ENCODE peak calls at places on chromosomes 12 and 14, in ten cellular contexts. X is IMR-90, R is body of pancreas, S is tibial nerve, U is adrenal gland, T is heart left ventricle, N is stomach, G is testis, B is gastrocnemius medialis, H is transverse colon. J is an unnamed sample. For H3K36me3, the result is how much of the 10 kb centered on the place peaks cover.

GRCh38 chr12:50188280-50188781 is 21.2 kb upstream of the CERS5 start:
- DNase-seq in G (no peak), T (no peak), X (peak), S (no peak), B (peak), R (no peak), N (no peak), H (no peak), U (no peak), J (peak)

GRCh38 chr12:5589055-5589454 is 157.1 kb downstream of the NTF3 start:
- DNase-seq in B (no peak), N (no peak), H (no peak), S (no peak), G (no peak), U (no peak), R (no peak), T (no peak), X (no peak), J (no peak)

GRCh38 chr14:21408152-21408551 is 24.3 kb upstream of the SUPT16H start:
- DNase-seq in H (no peak), U (no peak), R (no peak), S (no peak), G (no peak), X (peak), T (no peak), B (no peak), N (no peak), J (no peak)

GRCh38 chr14:65791551-65791981 is 379.0 kb downstream of the FUT8 start:
- DNase-seq in N (no peak), R (no peak), X (peak), G (no peak), B (no peak), S (no peak), H (no peak), T (no peak), U (no peak), J (no peak)

GRCh38 chr12:66491812-66492361 is 187.0 kb downstream of the GRIP1 start:
- DNase-seq in R (no peak), S (no peak), B (no peak), X (no peak), T (no peak), U (no peak), H (no peak), N (no peak), G (no peak), J (no peak)

GRCh38 chr14:105927094-105927475 is 400.7 kb downstream of the TMEM121 start:
- DNase-seq in U (no peak), S (no peak), N (no peak), G (no peak), X (no peak), H (no peak), B (no peak), R (no peak), T (peak), J (no peak)

GRCh38 chr14:76926521-76927251 is 100.5 kb downstream of the LRRC74A start:
- DNase-seq in U (peak), S (peak), N (no peak), B (no peak), X (peak), T (peak), H (no peak), G (peak), R (peak), J (no peak)

GRCh38 chr14:50399251-50400032 is 2.8 kb upstream of the CDKL1 start:
- DNase-seq in N (peak), B (no peak), G (peak), U (no peak), R (peak), T (no peak), H (peak), S (no peak), X (peak), J (peak)

GRCh38 chr12:71371132-71371531 is 68.5 kb upstream of the LGR5 start:
- DNase-seq in R (no peak), S (no peak), T (no peak), X (no peak), B (no peak), N (no peak), G (no peak), H (no peak), U (no peak), J (no peak)

GRCh38 chr14:94193776-94194175 is 19.7 kb downstream of the PPP4R4 start:
- DNase-seq in R (no peak), G (no peak), N (no peak), T (no peak), X (no peak), H (no peak), B (no peak), S (no peak), U (no peak), J (no peak)

GRCh38 chr12:49470986-49471385 is 67.8 kb upstream of the KCNH3 start:
- DNase-seq in B (no peak), S (no peak), G (no peak), N (no peak), U (no peak), X (peak), T (no peak), H (no peak), R (no peak), J (no peak)

GRCh38 chr12:1117371-1117770 is 126.3 kb downstream of the ERC1 start:
- DNase-seq in N (no peak), H (no peak), S (no peak), R (no peak), B (no peak), G (no peak), X (peak), U (no peak), T (no peak), J (no peak)

GRCh38 chr12:26120561-26121274 is 4.1 kb downstream of the BHLHE41 start:
- DNase-seq in G (no peak), X (no peak), S (no peak), U (no peak), T (no peak), B (no peak), H (no peak), R (no peak), N (no peak), J (no peak)

GRCh38 chr12:22588817-22589216 is 36.2 kb upstream of the ETNK1 start:
- DNase-seq in N (no peak), B (no peak), G (no peak), S (no peak), H (peak), U (no peak), R (peak), T (no peak), X (no peak), J (no peak)

GRCh38 chr14:89425931-89426330 is 8.9 kb upstream of the FOXN3 start:
- DNase-seq in R (peak), N (no peak), U (no peak), B (peak), G (no peak), S (no peak), H (peak), X (peak), T (no peak), J (no peak)

GRCh38 chr12:5210179-5210917 is 166.7 kb downstream of the KCNA5 start:
- DNase-seq in S (no peak), H (no peak), U (no peak), N (no peak), R (no peak), B (no peak), X (no peak), T (no peak), G (no peak), J (no peak)

GRCh38 chr14:100535287-100536131 is 51.7 kb downstream of the BEGAIN start:
- DNase-seq in S (peak), U (peak), B (peak), H (peak), X (no peak), T (peak), N (no peak), G (peak), R (peak), J (no peak)

GRCh38 chr14:75088566-75089373 is 19.3 kb downstream of the ZC2HC1C start:
- DNase-seq in X (peak), B (peak), S (no peak), N (peak), U (peak), R (peak), H (peak), T (no peak), G (peak), J (peak)

GRCh38 chr14:90544566-90544965 is 147.7 kb downstream of the CALM1 start:
- DNase-seq in N (no peak), H (no peak), B (no peak), U (no peak), G (no peak), R (no peak), S (no peak), T (peak), X (no peak), J (no peak)

GRCh38 chr12:94140556-94140955 is 7.8 kb upstream of the PLXNC1 start:
- DNase-seq in B (no peak), S (no peak), G (no peak), U (no peak), X (peak), T (peak), N (peak), R (no peak), H (peak), J (peak)

GRCh38 chr12:26736563-26737486 is 96.2 kb downstream of the ITPR2 start:
- DNase-seq in S (no peak), H (no peak), T (no peak), G (peak), X (peak), U (no peak), N (no peak), R (no peak), B (no peak), J (no peak)

GRCh38 chr12:47651368-47652254 is 54.2 kb downstream of the RPAP3 start:
- DNase-seq in G (peak), S (peak), H (peak), U (peak), N (peak), R (peak), X (peak), B (peak), T (peak), J (peak)

GRCh38 chr12:94618995-94619695 is 31.2 kb downstream of the TMCC3 start:
- DNase-seq in B (no peak), U (no peak), N (no peak), X (peak), T (no peak), G (no peak), R (no peak), H (no peak), S (no peak), J (no peak)

GRCh38 chr12:66409195-66409871 is 107.0 kb downstream of the HELB start:
- DNase-seq in H (no peak), N (no peak), T (no peak), G (peak), R (peak), B (no peak), U (peak), X (peak), S (no peak), J (no peak)

GRCh38 chr12:94531196-94531720 is 71.6 kb upstream of the CEP83 start:
- DNase-seq in T (no peak), R (no peak), B (no peak), S (no peak), N (no peak), U (no peak), H (no peak), G (no peak), X (no peak), J (no peak)

GRCh38 chr12:45918818-45919217 is 71.6 kb downstream of the SCAF11 start:
- DNase-seq in N (no peak), H (no peak), S (no peak), G (no peak), B (no peak), U (no peak), R (no peak), T (no peak), X (no peak), J (no peak)

DNA sequence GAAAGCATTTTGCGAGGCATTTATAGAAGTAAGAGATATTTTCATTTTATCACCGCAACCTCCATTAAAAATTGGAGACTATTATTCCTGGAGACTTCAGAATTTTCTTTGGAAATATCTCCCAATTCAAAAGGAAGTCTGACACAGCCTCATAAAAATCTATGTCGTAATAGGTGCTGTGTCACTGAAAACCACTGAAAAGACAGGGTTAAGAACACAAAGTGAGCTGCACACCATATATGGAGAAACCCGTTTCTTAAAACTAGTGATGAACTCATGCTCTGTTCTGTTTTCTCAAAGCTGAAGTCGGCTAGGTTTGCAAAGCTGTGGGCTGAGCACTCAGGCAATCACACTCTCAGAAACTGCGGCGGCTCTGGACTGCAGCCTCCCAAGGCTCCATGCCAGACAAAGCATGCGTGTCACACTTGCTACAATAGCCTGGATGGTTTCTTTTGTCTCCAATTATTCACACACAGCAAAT is at the start of gene GLIPR1:
- DNase-seq in N (peak), U (peak), R (peak), B (peak), X (peak), S (peak), H (peak), G (peak), T (peak), J (peak)
- TF ChIP-seq POLR2A in N (no peak), U (peak), R (peak), B (peak), X (peak), S (peak), H (peak), G (no peak), T (no peak), J (peak)

GRCh38 chr14:96629558-96630222 is 127.5 kb downstream of the PAPOLA start:
- DNase-seq in R (no peak), S (no peak), B (no peak), G (no peak), T (no peak), N (no peak), H (peak), U (no peak), X (no peak), J (no peak)

GRCh38 chr14:96631621-96632362 is 129.6 kb downstream of the PAPOLA start:
- DNase-seq in T (no peak), U (no peak), H (peak), B (no peak), S (no peak), R (no peak), X (no peak), G (no peak), N (peak), J (no peak)

GRCh38 chr14:96630281-96630680 is 128.1 kb downstream of the PAPOLA start:
- DNase-seq in N (no peak), H (peak), B (no peak), X (no peak), T (no peak), R (no peak), G (no peak), U (no peak), S (no peak), J (no peak)

GRCh38 chr14:96632363-96632758 is 130.2 kb downstream of the PAPOLA start:
- DNase-seq in U (no peak), N (no peak), H (no peak), X (no peak), R (no peak), S (no peak), T (no peak), G (no peak), B (no peak), J (no peak)

DNA sequence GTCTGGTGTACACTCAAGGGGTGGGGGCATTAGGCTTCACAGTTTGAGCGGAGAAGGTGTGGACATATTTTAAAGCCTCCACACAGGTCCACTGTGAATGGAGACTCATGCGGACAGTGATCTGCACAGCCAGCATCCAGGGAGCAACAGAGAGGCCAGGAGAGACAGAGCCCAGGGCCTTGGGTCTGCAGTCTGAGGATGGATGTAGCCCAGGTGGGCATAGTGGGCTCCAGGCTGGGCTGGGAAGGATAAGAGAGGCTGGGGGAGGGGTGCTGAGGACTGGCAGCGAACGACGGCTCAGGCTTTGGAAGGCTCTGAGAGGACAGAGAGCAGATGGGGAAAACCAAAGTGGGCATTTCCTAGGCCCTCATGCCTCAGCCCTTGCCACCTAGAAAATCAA is 128.8 kb downstream of the PAPOLA start:
- DNase-seq in X (no peak), U (no peak), B (no peak), T (no peak), S (no peak), H (peak), R (no peak), G (no peak), N (peak), J (no peak)
- H3K36me3 ChIP-seq in X (under half), U (under half), B (under half), T (under half), S (under half), H (under half), R (under half), G (under half), N (under half), J (under half)

GRCh38 chr14:39442293-39442692 is 10.1 kb upstream of the FBXO33 start:
- DNase-seq in U (no peak), R (no peak), H (no peak), B (peak), S (no peak), X (peak), G (no peak), T (no peak), N (no peak), J (no peak)

GRCh38 chr14:39447155-39447554 is 14.9 kb upstream of the FBXO33 start:
- DNase-seq in S (no peak), T (no peak), N (no peak), R (no peak), G (no peak), H (no peak), X (no peak), B (no peak), U (no peak), J (no peak)

GRCh38 chr14:39440975-39441374 is 8.7 kb upstream of the FBXO33 start:
- DNase-seq in N (no peak), B (no peak), G (no peak), X (no peak), H (no peak), R (no peak), U (no peak), S (no peak), T (no peak), J (no peak)

GRCh38 chr14:39441805-39442204 is 9.6 kb upstream of the FBXO33 start:
- DNase-seq in H (no peak), S (no peak), R (no peak), N (no peak), X (no peak), T (no peak), B (no peak), U (no peak), G (no peak), J (no peak)

GRCh38 chr14:39446131-39446744 is 14.0 kb upstream of the FBXO33 start:
- DNase-seq in T (no peak), G (no peak), B (no peak), N (no peak), X (no peak), H (no peak), U (no peak), R (no peak), S (no peak), J (no peak)
- H3K4me3 ChIP-seq in T (no peak), G (no peak), B (no peak), N (no peak), X (no peak), H (no peak), U (no peak), R (no peak), S (no peak), J (no peak)

GRCh38 chr12:121805171-121805687 is 1.4 kb downstream of the SETD1B start:
- DNase-seq in R (no peak), H (no peak), X (no peak), B (no peak), U (no peak), S (no peak), N (no peak), T (peak), G (no peak), J (no peak)

GRCh38 chr12:121805800-121806555 is 2.2 kb downstream of the SETD1B start:
- DNase-seq in G (no peak), X (no peak), T (peak), B (no peak), R (no peak), N (no peak), S (no peak), H (no peak), U (no peak), J (no peak)

GRCh38 chr12:121808623-121809022 is 4.8 kb downstream of the SETD1B start:
- DNase-seq in B (no peak), R (no peak), T (no peak), G (no peak), U (no peak), N (no peak), S (no peak), X (no peak), H (no peak), J (no peak)

GRCh38 chr12:121807656-121808347 is 4.0 kb downstream of the SETD1B start:
- DNase-seq in G (no peak), B (no peak), N (no peak), H (no peak), R (no peak), X (no peak), S (no peak), T (peak), U (no peak), J (no peak)

DNA sequence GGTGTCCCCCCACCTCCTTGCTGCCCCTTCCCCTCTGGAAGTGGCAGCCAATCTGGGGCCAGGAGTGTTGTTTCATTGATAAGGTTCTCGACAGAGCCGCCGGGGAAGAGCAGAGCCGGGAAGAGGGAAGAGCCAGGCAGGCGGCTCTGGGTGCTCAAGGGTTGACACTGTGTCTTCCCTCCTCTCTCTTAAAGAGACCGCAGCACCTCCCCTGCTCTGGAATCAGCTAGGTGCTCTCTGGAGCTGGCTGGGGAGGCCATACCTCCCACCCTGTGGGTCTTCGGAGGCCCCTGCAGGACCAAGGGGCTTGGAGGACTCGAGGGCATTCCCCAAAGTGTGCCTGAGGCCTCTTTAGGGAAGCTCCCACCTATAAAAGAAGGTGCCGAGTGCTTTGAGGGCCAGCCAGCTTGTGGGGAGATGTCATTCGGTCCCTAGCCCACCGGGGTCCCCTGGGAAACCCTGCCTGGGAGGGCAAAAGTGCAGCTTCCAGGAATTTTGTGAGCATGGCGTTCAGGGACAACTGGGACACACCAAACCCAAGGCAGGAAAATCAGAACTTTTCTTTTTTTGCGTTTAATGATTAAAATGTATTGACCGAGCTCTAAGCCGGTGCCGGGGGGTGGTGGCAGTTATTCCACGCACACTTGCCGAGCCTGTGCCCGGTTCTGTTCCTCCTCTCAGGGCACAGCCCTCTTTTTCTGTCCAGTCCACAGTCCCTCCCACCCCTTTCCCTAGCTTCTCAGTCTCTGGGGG is 2.9 kb downstream of the SETD1B start:
- DNase-seq in G (no peak), X (no peak), B (no peak), T (peak), U (no peak), N (no peak), H (no peak), S (no peak), R (no peak), J (no peak)
- TF ChIP-seq POLR2A in G (no peak), X (no peak), B (no peak), T (no peak), U (no peak), N (no peak), H (peak), S (no peak), R (no peak), J (no peak)

DNA sequence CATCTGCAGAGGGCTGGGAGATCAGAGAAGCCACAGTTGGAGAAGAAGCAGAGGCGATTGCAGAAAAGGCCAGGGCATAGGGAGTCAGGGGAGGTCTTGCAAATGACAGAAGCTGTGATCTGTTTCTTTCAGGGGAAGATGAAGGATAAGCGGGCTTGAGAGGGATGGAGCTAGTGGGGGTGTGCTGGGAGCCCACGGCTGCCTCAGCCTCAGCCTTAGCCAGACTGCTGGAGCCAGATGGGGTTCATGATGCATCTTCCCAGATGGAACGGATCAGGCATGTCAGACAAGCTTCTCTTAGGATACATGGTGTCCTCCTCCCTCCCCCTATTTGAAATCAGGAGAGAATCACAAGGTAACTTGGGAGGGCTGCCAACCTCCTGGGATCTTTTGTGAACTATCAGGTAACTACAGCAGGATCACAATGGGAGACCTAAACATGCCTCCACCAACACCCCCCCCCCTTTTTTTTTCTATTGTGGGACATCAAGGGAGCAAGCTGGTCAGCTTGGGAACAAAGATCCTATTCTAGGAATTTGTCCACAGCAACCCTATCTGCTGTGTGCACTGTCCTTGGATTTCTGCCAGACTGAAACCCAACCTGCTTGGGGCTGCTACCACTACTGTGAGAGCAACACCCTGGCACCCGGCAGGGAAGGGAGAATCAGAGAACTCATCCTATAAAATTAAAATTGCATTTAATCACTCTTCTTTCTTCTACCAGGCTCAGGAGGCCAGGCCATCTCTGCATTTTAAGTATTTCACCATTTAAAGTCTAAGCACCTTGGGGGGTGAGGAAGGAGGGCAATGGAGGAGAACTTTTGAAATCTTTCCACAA is 10.7 kb upstream of the ATP2A2 start:
- DNase-seq in S (no peak), U (peak), N (peak), H (no peak), B (peak), R (peak), T (no peak), X (peak), G (peak), J (peak)
- H3K36me3 ChIP-seq in S (under half), U (under half), N (under half), H (under half), B (under half), R (under half), T (under half), X (under half), G (under half), J (under half)